ENCODE peak calls at places on chromosomes 5 and 9, in seven cellular contexts. L, B, V, O, I, R and X are unnamed samples.

GRCh38 chr9:88996046-88997005 is 5.1 kb downstream of the S1PR3 start:
- DNase-seq in I (no peak), R (no peak), B (no peak), L (no peak), O (no peak), V (no peak), X (no peak)

GRCh38 chr5:135127604-135128240 is 93.7 kb upstream of the PITX1 start:
- DNase-seq in R (no peak), B (no peak), V (no peak), L (no peak), I (no peak), O (peak; percentile 83), X (no peak)

GRCh38 chr9:4833781-4834560 is 41.2 kb downstream of the RCL1 start:
- DNase-seq in V (no peak), B (no peak), R (no peak), O (no peak), I (no peak), L (no peak), X (no peak)

GRCh38 chr5:135829179-135829578 is 5.3 kb upstream of the SLC25A48 start:
- DNase-seq in O (no peak), V (no peak), L (no peak), B (no peak), I (no peak), R (no peak), X (no peak)

GRCh38 chr5:133396187-133396621 is 216.1 kb downstream of the FSTL4 start:
- DNase-seq in I (no peak), V (peak; percentile 52), B (no peak), L (no peak), O (no peak), R (no peak), X (no peak)

GRCh38 chr9:77982985-77983662 is 48.5 kb downstream of the GNAQ start:
- DNase-seq in B (no peak), I (no peak), L (no peak), O (no peak), V (no peak), R (no peak), X (no peak)

GRCh38 chr5:119383008-119383407 is 27.2 kb downstream of the TNFAIP8 start:
- DNase-seq in V (no peak), B (no peak), O (no peak), R (no peak), L (no peak), I (no peak), X (no peak)

GRCh38 chr5:51347704-51348103 is 35.5 kb upstream of the ISL1 start:
- DNase-seq in R (no peak), V (no peak), O (peak; percentile 4), B (no peak), I (no peak), L (no peak), X (no peak)

GRCh38 chr9:93508207-93508606 is 54.8 kb upstream of the FAM120AOS start:
- DNase-seq in B (no peak), L (no peak), O (no peak), I (no peak), V (no peak), R (no peak), X (no peak)

GRCh38 chr9:93182572-93182971 is 1.4 kb upstream of the WNK2 start:
- DNase-seq in I (no peak), L (no peak), O (peak; percentile 51), B (no peak), R (no peak), V (no peak), X (no peak)

GRCh38 chr5:133794771-133795391 is 173.5 kb downstream of the C5orf15 start:
- DNase-seq in O (no peak), B (no peak), I (no peak), L (no peak), V (no peak), R (no peak), X (no peak)

GRCh38 chr9:71308454-71308853 is 187.0 kb upstream of the TRPM3 start:
- DNase-seq in R (no peak), L (no peak), V (no peak), I (no peak), O (no peak), B (no peak), X (no peak)

GRCh38 chr5:10338996-10339903 is 14.2 kb upstream of the MARCHF6 start:
- DNase-seq in R (no peak), I (no peak), V (no peak), B (peak; percentile 76), L (no peak), O (no peak), X (no peak)

GRCh38 chr9:4295160-4295559 is 4.7 kb downstream of the GLIS3 start:
- DNase-seq in O (no peak), I (no peak), B (no peak), R (no peak), L (no peak), V (no peak), X (no peak)

GRCh38 chr5:104080646-104081175 is 518.1 kb upstream of the NUDT12 start:
- DNase-seq in I (peak; percentile 16), L (no peak), V (no peak), B (no peak), R (no peak), O (no peak), X (no peak)

GRCh38 chr5:40452874-40453624 is 226.7 kb upstream of the PTGER4 start:
- DNase-seq in L (no peak), B (no peak), O (no peak), I (no peak), V (no peak), R (no peak), X (no peak)

GRCh38 chr5:6492934-6493333 is 44.3 kb downstream of the UBE2QL1 start:
- DNase-seq in V (no peak), I (no peak), B (no peak), R (no peak), L (no peak), O (no peak), X (no peak)

GRCh38 chr5:9898319-9898718 is 268.2 kb upstream of the TAS2R1 start:
- DNase-seq in R (no peak), V (peak; percentile 47), B (peak; percentile 36), L (no peak), I (peak; percentile 7), O (peak; percentile 5), X (no peak)

GRCh38 chr5:81721049-81721448 is 29.8 kb downstream of the SSBP2 start:
- DNase-seq in O (no peak), B (no peak), I (no peak), V (no peak), L (no peak), R (no peak), X (no peak)

GRCh38 chr5:148808864-148809642 is 17.4 kb upstream of the ADRB2 start:
- DNase-seq in O (no peak), R (peak; percentile 58), V (no peak), L (no peak), I (peak; percentile 58), B (peak; percentile 44), X (peak; percentile 39)

GRCh38 chr5:178474562-178475184 is 115.5 kb downstream of the COL23A1 start:
- DNase-seq in R (no peak), L (no peak), O (no peak), B (no peak), V (no peak), I (no peak), X (no peak)

GRCh38 chr5:82314964-82315728 is 37.0 kb upstream of the RPS23 start:
- DNase-seq in O (no peak), R (no peak), I (no peak), V (no peak), B (no peak), L (no peak), X (no peak)

GRCh38 chr9:94974154-94974860 is 247.8 kb downstream of the AOPEP start:
- DNase-seq in V (no peak), R (no peak), L (no peak), B (no peak), O (no peak), I (no peak), X (no peak)

GRCh38 chr9:136544549-136545064 is 1.2 kb downstream of the NOTCH1 start:
- DNase-seq in V (no peak), R (no peak), I (peak; percentile 56), L (peak; percentile 66), B (peak; percentile 63), O (no peak), X (peak; percentile 72)

GRCh38 chr9:26175264-26175663 is 497.0 kb upstream of the TUSC1 start:
- DNase-seq in L (no peak), O (no peak), B (no peak), I (no peak), V (no peak), R (no peak), X (no peak)

GRCh38 chr9:112913326-112913725 is 22.6 kb upstream of the SLC46A2 start:
- DNase-seq in L (no peak), I (no peak), R (no peak), V (no peak), O (no peak), B (no peak), X (no peak)

GRCh38 chr5:28398185-28398584 is 1359.8 kb upstream of the CDH9 start:
- DNase-seq in O (no peak), V (no peak), R (no peak), I (no peak), B (no peak), L (no peak), X (no peak)
- TF ChIP-seq TAF1 in O (no peak), V (no peak), R (no peak), I (no peak), B (no peak), L (no peak), X (no peak)

GRCh38 chr9:138047469-138048040 is 170.0 kb downstream of the CACNA1B start:
- DNase-seq in O (no peak), V (peak; percentile 26), L (no peak), B (peak; percentile 7), I (no peak), R (no peak), X (no peak)
- TF ChIP-seq TAF1 in O (no peak), V (no peak), L (no peak), B (no peak), I (no peak), R (no peak), X (no peak)

DNA sequence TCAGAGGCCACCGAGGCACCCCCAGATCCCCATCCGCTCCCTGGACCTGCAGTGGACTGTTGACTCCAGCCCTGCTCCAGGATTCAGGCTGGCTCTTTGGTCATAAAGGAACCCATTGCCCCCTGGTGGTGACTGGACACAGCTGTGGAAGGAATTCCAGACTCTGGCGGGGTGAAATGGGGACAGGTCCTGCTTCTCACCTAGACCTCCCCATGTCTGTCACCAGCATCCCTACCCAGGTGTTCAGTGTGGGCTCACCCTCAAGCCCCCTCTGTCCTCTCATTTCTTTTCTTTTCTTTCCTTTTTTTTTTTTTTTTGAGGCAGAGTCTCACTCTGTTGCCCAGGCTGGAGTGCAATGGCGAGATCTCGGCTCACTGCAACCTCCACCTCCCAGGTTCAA is 25.5 kb upstream of the STXBP1 start:
- DNase-seq in L (peak; percentile 61), B (peak; percentile 87), V (peak; percentile 75), I (peak; percentile 83), O (peak; percentile 75), R (no peak), X (peak; percentile 47)
- TF ChIP-seq TAF1 in L (no peak), B (no peak), V (no peak), I (no peak), O (no peak), R (no peak), X (no peak)

DNA sequence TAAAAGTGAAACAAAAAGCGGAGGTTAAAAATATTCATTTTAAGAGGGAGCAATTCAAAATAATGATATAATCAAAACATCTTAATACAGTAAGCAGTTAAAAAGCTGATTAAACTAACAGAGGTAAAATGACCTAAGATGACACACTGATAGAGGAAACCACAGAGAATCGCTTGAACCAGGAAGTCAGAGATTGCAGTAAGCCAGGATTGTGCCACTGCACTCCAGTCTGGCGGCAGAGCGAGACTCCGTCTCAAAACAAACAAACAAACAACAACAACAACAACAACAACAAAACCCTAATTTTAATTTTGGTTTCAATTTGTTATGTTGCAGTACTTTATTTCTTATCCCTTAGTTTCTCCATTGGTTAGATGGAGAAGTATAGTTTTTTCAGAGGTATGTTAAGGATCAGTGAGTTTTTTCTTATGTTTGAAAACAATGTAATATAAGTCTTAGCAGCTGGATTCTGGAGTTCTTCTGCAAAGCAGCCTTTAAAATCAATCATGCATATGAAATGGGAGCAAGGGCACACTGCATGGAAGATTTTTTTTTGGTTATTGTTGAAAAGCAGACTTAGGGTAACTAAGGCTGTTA is 58.5 kb downstream of the MLANA start:
- DNase-seq in V (no peak), O (no peak), L (no peak), R (peak; percentile 15), B (no peak), I (no peak), X (no peak)
- TF ChIP-seq TAF1 in V (no peak), O (no peak), L (no peak), R (peak; percentile 47), B (no peak), I (no peak), X (no peak)